ENCODE peak calls at places on chromosomes 16 and 17, in four cellular contexts. One of them, this sample, is unnamed.

GRCh38 chr17:50708050-50709000 is 611 bp upstream of the ANKRD40 start:
- ATAC-seq in T-helper 17 cell: peak; percentile 6
- ATAC-seq in omental fat pad: no peak
- ATAC-seq in effector memory CD8-positive, alpha-beta T cell: no peak
- ATAC-seq in this sample: peak; percentile 27

GRCh38 chr17:64262125-64262421 is 987 bp downstream of the TEX2 start:
- ATAC-seq in T-helper 17 cell: peak; percentile 1
- ATAC-seq in omental fat pad: no peak
- ATAC-seq in effector memory CD8-positive, alpha-beta T cell: no peak
- ATAC-seq in this sample: no peak

GRCh38 chr17:2064980-2065785 is 10.3 kb downstream of the HIC1 start:
- ATAC-seq in T-helper 17 cell: peak; percentile 72
- ATAC-seq in omental fat pad: no peak
- ATAC-seq in effector memory CD8-positive, alpha-beta T cell: peak; percentile 57
- ATAC-seq in this sample: no peak

GRCh38 chr17:72423286-72423589 is 302.4 kb downstream of the SOX9 start:
- ATAC-seq in T-helper 17 cell: no peak
- ATAC-seq in omental fat pad: no peak
- ATAC-seq in effector memory CD8-positive, alpha-beta T cell: no peak
- ATAC-seq in this sample: no peak

GRCh38 chr17:10266477-10266876 is 68.1 kb upstream of the GAS7 start:
- ATAC-seq in T-helper 17 cell: no peak
- ATAC-seq in omental fat pad: no peak
- ATAC-seq in effector memory CD8-positive, alpha-beta T cell: no peak
- ATAC-seq in this sample: no peak

GRCh38 chr17:64972611-64973010 is 53.3 kb upstream of the LRRC37A3 start:
- ATAC-seq in T-helper 17 cell: no peak
- ATAC-seq in omental fat pad: no peak
- ATAC-seq in effector memory CD8-positive, alpha-beta T cell: no peak
- ATAC-seq in this sample: no peak

GRCh38 chr17:21370430-21370829 is 5.7 kb upstream of the KCNJ12 start:
- ATAC-seq in T-helper 17 cell: no peak
- ATAC-seq in omental fat pad: no peak
- ATAC-seq in effector memory CD8-positive, alpha-beta T cell: no peak
- ATAC-seq in this sample: no peak

GRCh38 chr16:1706386-1707192 is 594 bp downstream of the MAPK8IP3 start:
- ATAC-seq in T-helper 17 cell: peak; percentile 44
- ATAC-seq in omental fat pad: peak; percentile 32
- ATAC-seq in effector memory CD8-positive, alpha-beta T cell: peak; percentile 29
- ATAC-seq in this sample: peak; percentile 31

GRCh38 chr17:8847891-8848290 is 19.6 kb downstream of the PIK3R6 start:
- ATAC-seq in T-helper 17 cell: no peak
- ATAC-seq in omental fat pad: no peak
- ATAC-seq in effector memory CD8-positive, alpha-beta T cell: no peak
- ATAC-seq in this sample: no peak

GRCh38 chr17:60902399-60902798 is 224.7 kb downstream of the BCAS3 start:
- ATAC-seq in T-helper 17 cell: no peak
- ATAC-seq in omental fat pad: no peak
- ATAC-seq in effector memory CD8-positive, alpha-beta T cell: no peak
- ATAC-seq in this sample: no peak

GRCh38 chr16:6484931-6485330 is 847.7 kb upstream of the RBFOX1 start:
- ATAC-seq in T-helper 17 cell: no peak
- ATAC-seq in omental fat pad: no peak
- ATAC-seq in effector memory CD8-positive, alpha-beta T cell: no peak
- ATAC-seq in this sample: no peak

GRCh38 chr16:23807028-23807427 is 28.8 kb upstream of the PRKCB start:
- ATAC-seq in T-helper 17 cell: peak; percentile 51
- ATAC-seq in omental fat pad: no peak
- ATAC-seq in effector memory CD8-positive, alpha-beta T cell: no peak
- ATAC-seq in this sample: no peak

GRCh38 chr16:88881675-88882357 is 15.4 kb upstream of the PABPN1L start:
- ATAC-seq in T-helper 17 cell: no peak
- ATAC-seq in omental fat pad: no peak
- ATAC-seq in effector memory CD8-positive, alpha-beta T cell: no peak
- ATAC-seq in this sample: no peak

GRCh38 chr17:29574732-29575510 is 6.4 kb downstream of the TP53I13 start:
- ATAC-seq in T-helper 17 cell: no peak
- ATAC-seq in omental fat pad: no peak
- ATAC-seq in effector memory CD8-positive, alpha-beta T cell: no peak
- ATAC-seq in this sample: no peak

GRCh38 chr17:57010495-57010894 is 32.6 kb downstream of the SCPEP1 start:
- ATAC-seq in T-helper 17 cell: peak; percentile 21
- ATAC-seq in omental fat pad: no peak
- ATAC-seq in effector memory CD8-positive, alpha-beta T cell: peak; percentile 32
- ATAC-seq in this sample: no peak

GRCh38 chr17:67386965-67387551 is 10.0 kb downstream of the PITPNC1 start:
- ATAC-seq in T-helper 17 cell: no peak
- ATAC-seq in omental fat pad: no peak
- ATAC-seq in effector memory CD8-positive, alpha-beta T cell: no peak
- ATAC-seq in this sample: no peak

GRCh38 chr16:89893642-89894548 is 20.5 kb downstream of the TCF25 start:
- ATAC-seq in T-helper 17 cell: peak; percentile 17
- ATAC-seq in omental fat pad: no peak
- ATAC-seq in effector memory CD8-positive, alpha-beta T cell: no peak
- ATAC-seq in this sample: no peak

GRCh38 chr17:57404073-57404472 is 147.8 kb downstream of the MSI2 start:
- ATAC-seq in T-helper 17 cell: no peak
- ATAC-seq in omental fat pad: no peak
- ATAC-seq in effector memory CD8-positive, alpha-beta T cell: no peak
- ATAC-seq in this sample: no peak

GRCh38 chr16:46908540-46909372 is 24.6 kb downstream of the GPT2 start:
- ATAC-seq in T-helper 17 cell: peak; percentile 47
- ATAC-seq in omental fat pad: peak; percentile 62
- ATAC-seq in effector memory CD8-positive, alpha-beta T cell: peak; percentile 51
- ATAC-seq in this sample: no peak

GRCh38 chr17:57269598-57270255 is 13.4 kb downstream of the MSI2 start:
- ATAC-seq in T-helper 17 cell: no peak
- ATAC-seq in omental fat pad: no peak
- ATAC-seq in effector memory CD8-positive, alpha-beta T cell: no peak
- ATAC-seq in this sample: no peak

GRCh38 chr16:88596477-88596876 is 26.3 kb downstream of the ZC3H18 start:
- ATAC-seq in T-helper 17 cell: no peak
- ATAC-seq in omental fat pad: no peak
- ATAC-seq in effector memory CD8-positive, alpha-beta T cell: no peak
- ATAC-seq in this sample: peak; percentile 19

GRCh38 chr17:16374129-16374528 is 6.8 kb upstream of the UBB start:
- ATAC-seq in T-helper 17 cell: no peak
- ATAC-seq in omental fat pad: peak; percentile 72
- ATAC-seq in effector memory CD8-positive, alpha-beta T cell: no peak
- ATAC-seq in this sample: peak; percentile 82

GRCh38 chr17:48374650-48375230 is 55.3 kb downstream of the SKAP1 start:
- ATAC-seq in T-helper 17 cell: peak; percentile 70
- ATAC-seq in omental fat pad: no peak
- ATAC-seq in effector memory CD8-positive, alpha-beta T cell: peak; percentile 72
- ATAC-seq in this sample: no peak

GRCh38 chr17:57876023-57876865 is 26.4 kb upstream of the MRPS23 start:
- ATAC-seq in T-helper 17 cell: no peak
- ATAC-seq in omental fat pad: no peak
- ATAC-seq in effector memory CD8-positive, alpha-beta T cell: no peak
- ATAC-seq in this sample: no peak

GRCh38 chr17:16465861-16466338 is 26.1 kb downstream of the LRRC75A start:
- ATAC-seq in T-helper 17 cell: no peak
- ATAC-seq in omental fat pad: no peak
- ATAC-seq in effector memory CD8-positive, alpha-beta T cell: no peak
- ATAC-seq in this sample: peak; percentile 62

GRCh38 chr16:52068447-52069074 is 478.4 kb downstream of the TOX3 start:
- ATAC-seq in T-helper 17 cell: no peak
- ATAC-seq in omental fat pad: no peak
- ATAC-seq in effector memory CD8-positive, alpha-beta T cell: no peak
- ATAC-seq in this sample: no peak

GRCh38 chr17:17388657-17389496 is 85.7 kb downstream of the NT5M start:
- ATAC-seq in T-helper 17 cell: no peak
- ATAC-seq in omental fat pad: no peak
- ATAC-seq in effector memory CD8-positive, alpha-beta T cell: no peak
- ATAC-seq in this sample: no peak

GRCh38 chr17:76397184-76397583 is 12.8 kb downstream of the SPHK1 start:
- ATAC-seq in T-helper 17 cell: no peak
- ATAC-seq in omental fat pad: no peak
- ATAC-seq in effector memory CD8-positive, alpha-beta T cell: no peak
- ATAC-seq in this sample: no peak

This sample was measured in gastroesophageal sphincter.